ENCODE peak calls at places on chromosomes 7 and 10, in eight cellular contexts. O is activated naive CD8-positive, alpha-beta T cell treated with anti-CD3 and anti-CD28 coated beads, Interleukin-2, amount 10 ng/mL, durations not matched to agents 7 days and 5 days; C is CD4-positive, alpha-beta T cell; I is naive thymus-derived CD8-positive, alpha-beta T cell; P is stimulated activated effector memory CD8-positive, alpha-beta T cell treated with anti-CD3 and anti-CD28 coated beads, Interleukin-12 subunit alpha, Interleukin-12 subunit beta, amount 100 ng/mL, for 72 hours; L is sciatic nerve; U is activated T-cell treated with anti-CD3 and anti-CD28 coated beads, Interleukin-2, amount 50 U/mL, for 4 hours; J is left ventricle myocardium superior. B is an unnamed sample.
A peak's percentile ranks its signal among the peaks of the same experiment; 100 is the strongest.

GRCh38 chr7:99014113-99014985 is 129.6 kb downstream of the SMURF1 start:
- ATAC-seq in L (no peak), O (no peak), C (no peak), J (no peak), P (peak; percentile 32), U (peak; percentile 36), I (no peak), B (no peak)

GRCh38 chr10:76621886-76622620 is 1015.6 kb downstream of the KCNMA1 start:
- ATAC-seq in C (no peak), L (no peak), P (no peak), U (no peak), O (no peak), I (no peak), J (no peak), B (no peak)

GRCh38 chr10:21625623-21626229 is 91.7 kb downstream of the MLLT10 start:
- ATAC-seq in L (no peak), O (peak; percentile 88), P (no peak), J (no peak), U (no peak), C (no peak), I (no peak), B (no peak)

GRCh38 chr10:27535312-27535711 is 31.2 kb downstream of the RAB18 start:
- ATAC-seq in P (no peak), C (no peak), J (no peak), L (no peak), O (no peak), U (no peak), I (no peak), B (no peak)

GRCh38 chr7:17772581-17773288 is 167.6 kb downstream of the SNX13 start:
- ATAC-seq in I (no peak), L (peak; percentile 31), U (no peak), P (peak; percentile 27), O (no peak), J (peak; percentile 83), C (no peak), B (no peak)

GRCh38 chr7:149226840-149227494 is 12.5 kb upstream of the ZNF212 start:
- ATAC-seq in L (peak; percentile 33), C (no peak), U (no peak), I (no peak), O (no peak), P (no peak), J (peak; percentile 9), B (peak; percentile 9)

GRCh38 chr7:152176797-152177196 is 151.3 kb downstream of the GALNT11 start:
- ATAC-seq in L (no peak), J (no peak), P (no peak), I (no peak), O (no peak), U (no peak), C (no peak), B (no peak)

GRCh38 chr10:127195041-127195506 is 1.3 kb downstream of the INSYN2A start:
- ATAC-seq in C (no peak), U (no peak), I (no peak), J (peak; percentile 58), P (no peak), L (no peak), O (no peak), B (no peak)

GRCh38 chr7:158778476-158778875 is 50.8 kb downstream of the ESYT2 start:
- ATAC-seq in J (no peak), C (no peak), O (no peak), U (no peak), L (no peak), P (no peak), I (no peak), B (no peak)

GRCh38 chr7:138170959-138171703 is 94.9 kb downstream of the AKR1D1 start:
- ATAC-seq in O (peak; percentile 81), I (no peak), L (no peak), J (no peak), U (peak; percentile 46), P (peak; percentile 65), C (no peak), B (peak; percentile 75)

GRCh38 chr10:1467450-1467849 is 269.9 kb downstream of the ADARB2 start:
- ATAC-seq in C (no peak), L (no peak), O (no peak), J (no peak), U (no peak), I (no peak), P (no peak), B (no peak)

GRCh38 chr7:37342665-37343471 is 105.8 kb downstream of the ELMO1 start:
- ATAC-seq in C (peak; percentile 88), P (peak; percentile 87), O (peak; percentile 80), U (peak; percentile 88), L (peak; percentile 69), J (peak; percentile 68), I (peak; percentile 87), B (peak; percentile 83)

GRCh38 chr10:15725603-15726002 is 5.9 kb upstream of the ITGA8 start:
- ATAC-seq in J (peak; percentile 57), L (peak; percentile 90), P (no peak), U (no peak), I (no peak), C (no peak), O (no peak), B (no peak)

GRCh38 chr10:133081636-133082035 is 6.1 kb upstream of the ADGRA1 start:
- ATAC-seq in C (no peak), U (no peak), J (no peak), O (no peak), I (no peak), P (no peak), L (no peak), B (no peak)

GRCh38 chr7:42702647-42703046 is 209.2 kb downstream of the C7orf25 start:
- ATAC-seq in C (no peak), U (no peak), L (no peak), P (no peak), O (no peak), I (no peak), J (no peak), B (no peak)

GRCh38 chr10:5479481-5480161 is 19.7 kb downstream of the CALML5 start:
- ATAC-seq in I (no peak), C (no peak), P (peak; percentile 48), L (no peak), U (peak; percentile 43), J (no peak), O (no peak), B (no peak)

GRCh38 chr7:70717553-70718248 is 414.2 kb upstream of the GALNT17 start:
- ATAC-seq in J (no peak), I (no peak), C (no peak), O (no peak), U (no peak), L (no peak), P (peak; percentile 83), B (peak; percentile 71)

GRCh38 chr10:29805134-29805691 is 170.4 kb upstream of the SVIL start:
- ATAC-seq in O (no peak), U (no peak), J (peak; percentile 72), P (no peak), L (peak; percentile 74), C (no peak), I (no peak), B (no peak)

GRCh38 chr10:61904711-61905445 is 3.4 kb downstream of the ARID5B start:
- ATAC-seq in J (no peak), P (peak; percentile 51), C (no peak), I (no peak), O (no peak), L (no peak), U (peak; percentile 38), B (peak; percentile 61)

GRCh38 chr10:98444314-98445006 is 2.3 kb downstream of the HPS1 start:
- ATAC-seq in O (no peak), C (no peak), I (no peak), J (no peak), L (no peak), P (no peak), U (no peak), B (no peak)

GRCh38 chr7:156173346-156173745 is 361.1 kb upstream of the SHH start:
- ATAC-seq in J (no peak), U (no peak), C (no peak), P (no peak), L (no peak), O (no peak), I (no peak), B (peak; percentile 16)

GRCh38 chr7:35839860-35840854 is 39.3 kb downstream of the SEPTIN7 start:
- ATAC-seq in O (no peak), J (no peak), U (peak; percentile 62), I (no peak), C (no peak), L (no peak), P (peak; percentile 90), B (peak; percentile 82)

GRCh38 chr7:74070619-74070920 is 13.0 kb upstream of the LIMK1 start:
- ATAC-seq in P (no peak), J (no peak), I (no peak), U (no peak), L (no peak), O (no peak), C (no peak), B (no peak)

GRCh38 chr10:93254180-93254847 is 180.6 kb downstream of the CYP26A1 start:
- ATAC-seq in O (no peak), J (no peak), P (no peak), U (no peak), I (no peak), C (no peak), L (no peak), B (no peak)

GRCh38 chr7:134779741-134780065 is 269 bp downstream of the CALD1 start:
- ATAC-seq in O (no peak), J (peak; percentile 28), U (no peak), C (no peak), L (peak; percentile 27), P (no peak), I (no peak), B (no peak)

GRCh38 chr10:58930497-58930896 is 245.9 kb upstream of the PHYHIPL start:
- ATAC-seq in O (no peak), J (no peak), U (no peak), C (no peak), I (no peak), L (no peak), P (no peak), B (no peak)

GRCh38 chr10:36608866-36609265 is 516.5 kb upstream of the ANKRD30A start:
- ATAC-seq in L (no peak), P (no peak), C (no peak), I (no peak), U (no peak), O (no peak), J (no peak), B (no peak)

GRCh38 chr10:124708246-124708779 is 35.9 kb downstream of the FAM53B start:
- ATAC-seq in L (no peak), O (no peak), J (no peak), I (no peak), U (no peak), C (no peak), P (peak; percentile 33), B (no peak)

GRCh38 chr10:32622409-32622808 is 176.5 kb downstream of the CCDC7 start:
- ATAC-seq in C (no peak), P (no peak), O (no peak), L (no peak), U (no peak), I (no peak), J (no peak), B (no peak)

GRCh38 chr7:57370066-57370738 is 79.8 kb upstream of the ZNF716 start:
- ATAC-seq in C (no peak), P (no peak), U (no peak), L (no peak), J (no peak), O (no peak), I (no peak), B (no peak)

GRCh38 chr10:1520909-1521565 is 216.3 kb downstream of the ADARB2 start:
- ATAC-seq in C (no peak), U (no peak), O (no peak), J (no peak), I (no peak), L (no peak), P (no peak), B (no peak)

GRCh38 chr7:54398863-54399262 is 143.3 kb upstream of the VSTM2A start:
- ATAC-seq in O (no peak), C (no peak), I (no peak), U (no peak), L (no peak), P (no peak), J (no peak), B (no peak)

GRCh38 chr7:128963327-128963757 is 25.6 kb downstream of the IRF5 start:
- ATAC-seq in I (peak; percentile 43), L (no peak), J (no peak), U (peak; percentile 87), O (peak; percentile 62), P (peak; percentile 97), C (peak; percentile 54), B (peak; percentile 82)

GRCh38 chr10:111872591-111872990 is 311.0 kb downstream of the GPAM start:
- ATAC-seq in L (no peak), O (no peak), C (no peak), P (no peak), U (no peak), J (no peak), I (no peak), B (no peak)

B was measured in activated T-helper 17 cell treated with anti-CD3 and anti-CD28 coated beads, Interleukin-2, amount 50 U/mL, for 72 hours.